ENCODE peak calls at places on chromosomes 16 and 17, in four cellular contexts. P is WTC11, A is K562, G is HepG2. V is an unnamed sample.

GRCh38 chr16:31568577-31569359 is 41.1 kb downstream of the AHSP start:
- DNase-seq in P (peak; percentile 13), A (no peak), G (no peak), V (no peak)

GRCh38 chr16:87667946-87668345 is 65.6 kb downstream of the JPH3 start:
- DNase-seq in P (no peak), A (no peak), G (no peak), V (no peak)

GRCh38 chr16:24685539-24686432 is 43.7 kb upstream of the TNRC6A start:
- DNase-seq in P (peak; percentile 47), A (peak; percentile 20), G (peak; percentile 85), V (peak; percentile 25)

GRCh38 chr16:85562102-85562786 is 50.9 kb upstream of the GSE1 start:
- DNase-seq in P (no peak), A (no peak), G (no peak), V (no peak)

GRCh38 chr17:46995841-46996571 is 17.0 kb upstream of the RPRML start:
- DNase-seq in P (no peak), A (no peak), G (no peak), V (no peak)

GRCh38 chr16:13136896-13137295 is 235.5 kb downstream of the SHISA9 start:
- DNase-seq in P (no peak), A (no peak), G (no peak), V (no peak)

GRCh38 chr17:10001296-10001904 is 96.3 kb upstream of the RCVRN start:
- DNase-seq in P (no peak), A (no peak), G (no peak), V (no peak)

GRCh38 chr16:11634307-11634706 is 33.9 kb upstream of the SNN start:
- DNase-seq in P (no peak), A (no peak), G (no peak), V (no peak)

GRCh38 chr17:74992223-74992622 is 4.8 kb downstream of the CDR2L start:
- DNase-seq in P (no peak), A (no peak), G (no peak), V (no peak)

GRCh38 chr17:82194765-82195164 is 17.9 kb downstream of the CCDC57 start:
- DNase-seq in P (no peak), A (no peak), G (no peak), V (no peak)

GRCh38 chr17:82528484-82529265 is 9.1 kb downstream of the FOXK2 start:
- DNase-seq in P (no peak), A (no peak), G (no peak), V (no peak)

GRCh38 chr16:53913920-53914319 is 210.0 kb downstream of the FTO start:
- DNase-seq in P (no peak), A (no peak), G (no peak), V (no peak)

GRCh38 chr16:69741951-69742904 is 12.5 kb downstream of the NOB1 start:
- DNase-seq in P (no peak), A (no peak), G (no peak), V (no peak)

GRCh38 chr17:65198653-65199382 is 61.6 kb downstream of the RGS9 start:
- DNase-seq in P (no peak), A (peak; percentile 73), G (peak; percentile 47), V (peak; percentile 79)

GRCh38 chr16:88804552-88805339 is 1.2 kb downstream of the CDT1 start:
- DNase-seq in P (peak; percentile 60), A (peak; percentile 58), G (peak; percentile 74), V (no peak)

GRCh38 chr17:58277726-58278595 is 2.8 kb downstream of the MPO start:
- DNase-seq in P (no peak), A (peak; percentile 5), G (no peak), V (peak; percentile 4)

GRCh38 chr16:47965439-47965838 is 190.4 kb downstream of the ABCC12 start:
- DNase-seq in P (no peak), A (no peak), G (no peak), V (no peak)

GRCh38 chr16:85387171-85387507 is 226.0 kb upstream of the GSE1 start:
- DNase-seq in P (peak; percentile 6), A (no peak), G (no peak), V (no peak)

GRCh38 chr16:77414752-77415231 is 20.0 kb downstream of the ADAMTS18 start:
- DNase-seq in P (no peak), A (no peak), G (no peak), V (no peak)

GRCh38 chr17:39867891-39868553 is at the start of gene ZPBP2:
- DNase-seq in P (no peak), A (no peak), G (no peak), V (no peak)

GRCh38 chr17:81537343-81537855 is 9.2 kb downstream of the FSCN2 start:
- DNase-seq in P (peak; percentile 81), A (peak; percentile 59), G (no peak), V (peak; percentile 46)

GRCh38 chr16:29820271-29820701 is at the start of gene MVP:
- DNase-seq in P (no peak), A (no peak), G (no peak), V (no peak)

GRCh38 chr16:4021070-4021779 is 95.0 kb downstream of the ADCY9 start:
- DNase-seq in P (no peak), A (no peak), G (peak; percentile 79), V (no peak)

GRCh38 chr16:1788095-1788707 is 5.3 kb downstream of the IGFALS start:
- DNase-seq in P (no peak), A (no peak), G (no peak), V (no peak)

GRCh38 chr16:64305663-64306062 is 816.2 kb downstream of the CDH11 start:
- DNase-seq in P (no peak), A (no peak), G (no peak), V (no peak)

GRCh38 chr16:70163596-70163995 is 10.0 kb upstream of the CLEC18C start:
- DNase-seq in P (no peak), A (no peak), G (no peak), V (no peak)

GRCh38 chr17:72004011-72004427 is 116.8 kb upstream of the SOX9 start:
- DNase-seq in P (no peak), A (no peak), G (no peak), V (no peak)

GRCh38 chr17:9020824-9021157 is 519 bp upstream of the NTN1 start:
- DNase-seq in P (no peak), A (no peak), G (no peak), V (no peak)

GRCh38 chr16:74280448-74280847 is 16.2 kb upstream of the PSMD7 start:
- DNase-seq in P (no peak), A (no peak), G (no peak), V (no peak)

GRCh38 chr17:44769647-44770084 is 10.9 kb downstream of the ADAM11 start:
- DNase-seq in P (no peak), A (no peak), G (peak; percentile 38), V (no peak)

GRCh38 chr17:61459968-61460718 is 7.9 kb downstream of the TBX4 start:
- DNase-seq in P (no peak), A (no peak), G (no peak), V (no peak)

GRCh38 chr17:67283727-67284516 is 38.9 kb upstream of the HELZ start:
- DNase-seq in P (no peak), A (no peak), G (no peak), V (no peak)

DNA sequence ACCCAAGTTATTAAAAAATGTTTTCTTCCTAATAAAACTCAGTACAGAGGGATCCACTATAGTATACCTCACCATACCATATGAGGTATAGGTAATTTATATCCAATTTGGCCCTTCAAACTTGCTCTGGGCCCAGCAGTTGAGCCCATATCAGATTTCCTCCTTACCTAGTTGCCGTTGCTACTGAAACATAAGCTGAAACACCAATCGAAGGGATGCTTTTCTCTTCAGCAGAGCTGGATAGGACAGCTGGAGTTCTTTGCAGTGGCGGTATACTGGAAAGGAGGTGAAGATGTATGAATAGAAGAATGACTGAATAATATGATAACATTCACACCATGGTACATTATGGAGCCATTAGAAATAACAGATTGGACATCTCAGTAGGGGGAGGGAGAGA is 42.7 kb downstream of the TNRC6C start:
- DNase-seq in P (no peak), A (no peak), G (no peak), V (peak; percentile 38)
- TF ChIP-seq ELF4 in P (no peak), A (no peak), G (no peak), V (no peak)

DNA sequence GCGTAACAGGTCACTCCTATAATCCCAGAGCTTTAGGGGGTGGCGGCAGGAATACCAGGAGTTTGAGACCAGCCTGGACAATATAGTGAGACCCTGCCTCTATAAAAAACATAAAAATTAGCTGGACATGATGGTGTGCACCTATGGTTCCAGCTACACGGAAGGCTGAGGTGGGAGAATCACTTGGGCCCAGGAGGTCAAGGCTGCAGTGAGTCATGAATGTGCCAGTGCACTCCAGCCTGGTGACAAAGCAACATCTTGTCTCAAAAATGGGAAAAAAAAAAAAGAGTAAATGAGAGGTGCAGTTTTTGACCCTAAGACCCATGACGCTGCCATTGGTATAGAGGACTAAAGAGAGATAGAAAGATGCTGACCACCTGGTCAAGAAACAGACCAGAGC is 16.1 kb downstream of the PARN start:
- DNase-seq in P (no peak), A (no peak), G (no peak), V (no peak)
- TF ChIP-seq ELF4 in P (no peak), A (no peak), G (no peak), V (no peak)

DNA sequence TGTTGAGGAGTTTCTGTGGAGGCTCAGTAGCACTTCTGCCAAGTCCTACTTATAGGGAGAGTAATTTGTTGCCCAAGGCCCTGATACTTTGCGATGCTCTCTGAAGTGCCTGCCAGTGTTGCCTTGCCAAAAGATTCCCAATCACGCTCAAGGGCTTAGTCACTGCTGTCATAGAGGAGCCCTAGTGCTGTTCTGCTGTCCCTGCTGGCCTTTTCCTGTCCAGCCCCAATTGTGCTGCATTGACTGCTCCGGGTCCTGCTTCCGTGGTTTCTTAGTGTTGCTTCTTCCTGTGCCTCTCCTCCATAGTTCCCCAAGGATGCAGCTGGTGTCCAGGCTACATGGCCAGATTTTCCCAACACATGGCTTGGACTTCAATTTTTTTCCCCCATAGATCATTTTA is 13.9 kb downstream of the NUP93 start:
- DNase-seq in P (no peak), A (no peak), G (no peak), V (no peak)
- TF ChIP-seq ELF4 in P (no peak), A (no peak), G (no peak), V (no peak)

GRCh38 chr17:59779521-59779920 is 72.1 kb downstream of the VMP1 start:
- DNase-seq in P (no peak), A (no peak), G (no peak), V (no peak)

GRCh38 chr17:59786536-59787319 is 79.3 kb downstream of the VMP1 start:
- DNase-seq in P (no peak), A (peak; percentile 73), G (peak; percentile 100), V (peak; percentile 68)

GRCh38 chr17:59786213-59786535 is 78.7 kb downstream of the VMP1 start:
- DNase-seq in P (no peak), A (no peak), G (no peak), V (no peak)

GRCh38 chr17:59785091-59785799 is 77.8 kb downstream of the VMP1 start:
- DNase-seq in P (no peak), A (no peak), G (peak; percentile 64), V (no peak)

DNA sequence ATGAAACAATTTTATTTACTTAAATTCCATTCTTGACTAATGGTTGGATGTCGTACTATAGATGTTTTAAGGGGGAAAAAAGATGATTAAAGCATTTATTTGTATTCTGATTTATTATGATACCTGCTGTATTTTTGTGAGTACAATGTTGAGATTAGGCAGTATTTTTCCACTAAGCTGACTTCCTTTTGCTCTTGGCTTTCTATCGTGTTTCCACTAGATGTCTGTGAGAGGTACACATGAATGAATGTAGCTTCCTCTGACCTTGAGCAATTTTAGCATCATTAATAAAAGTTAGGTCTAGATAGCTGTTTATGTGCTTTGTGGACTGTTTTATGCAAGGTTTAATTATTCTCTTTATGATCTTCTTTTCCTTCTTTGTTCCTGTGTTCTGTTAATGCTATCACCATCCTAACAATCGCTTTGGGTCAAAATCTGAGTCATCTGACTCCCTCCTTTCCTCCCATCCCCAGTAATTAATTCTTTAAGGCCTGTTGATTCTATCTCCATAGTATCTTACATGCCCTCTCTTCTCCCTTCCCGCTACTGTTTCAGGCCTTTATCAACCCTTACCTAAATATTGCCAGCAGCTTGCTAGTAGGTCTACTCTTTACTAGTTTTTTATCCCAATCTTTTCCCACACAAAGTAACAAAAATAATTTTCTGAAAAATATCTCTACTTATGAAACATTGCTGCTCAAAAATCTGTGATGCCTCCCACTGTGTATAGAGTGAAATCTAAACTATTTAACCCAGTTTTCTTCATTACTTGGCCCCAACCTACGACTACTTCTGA is 76.0 kb downstream of the VMP1 start:
- DNase-seq in P (no peak), A (peak; percentile 45), G (no peak), V (no peak)
- TF ChIP-seq ELF4 in P (no peak), A (no peak), G (no peak), V (no peak)